ENCODE peak calls at places on chromosomes 5 and 9, in seven cellular contexts. One of them, this sample, is unnamed.

GRCh38 chr5:143775258-143775657 is 36.7 kb upstream of the HMHB1 start:
- DNase-seq in H9: no peak
- DNase-seq in mesenchymal stem cell: peak
- DNase-seq in neuronal stem cell: no peak
- DNase-seq in H1: no peak
- DNase-seq in trophoblast cell: no peak
- DNase-seq in IMR-90: peak
- DNase-seq in this sample: no peak

GRCh38 chr5:178340187-178340586 is 107.6 kb upstream of the PHYKPL start:
- DNase-seq in neuronal stem cell: no peak
- DNase-seq in H9: no peak
- DNase-seq in H1: no peak
- DNase-seq in trophoblast cell: no peak
- DNase-seq in IMR-90: no peak
- DNase-seq in mesenchymal stem cell: no peak
- DNase-seq in this sample: no peak

GRCh38 chr5:150301170-150301505 is 1.6 kb downstream of the ARSI start:
- DNase-seq in IMR-90: peak
- DNase-seq in H1: no peak
- DNase-seq in H9: no peak
- DNase-seq in neuronal stem cell: no peak
- DNase-seq in mesenchymal stem cell: peak
- DNase-seq in trophoblast cell: no peak
- DNase-seq in this sample: no peak

GRCh38 chr9:129282308-129283211 is 104.5 kb upstream of the IER5L start:
- DNase-seq in IMR-90: no peak
- DNase-seq in neuronal stem cell: no peak
- DNase-seq in mesenchymal stem cell: no peak
- DNase-seq in trophoblast cell: no peak
- DNase-seq in H9: peak
- DNase-seq in H1: no peak
- DNase-seq in this sample: no peak

GRCh38 chr5:123785160-123786001 is 273.4 kb downstream of the CSNK1G3 start:
- DNase-seq in trophoblast cell: no peak
- DNase-seq in mesenchymal stem cell: peak
- DNase-seq in H1: no peak
- DNase-seq in IMR-90: peak
- DNase-seq in neuronal stem cell: no peak
- DNase-seq in H9: no peak
- DNase-seq in this sample: no peak

GRCh38 chr5:5240234-5240633 is 100.1 kb downstream of the ADAMTS16 start:
- DNase-seq in H9: no peak
- DNase-seq in H1: no peak
- DNase-seq in mesenchymal stem cell: no peak
- DNase-seq in neuronal stem cell: no peak
- DNase-seq in trophoblast cell: no peak
- DNase-seq in IMR-90: no peak
- DNase-seq in this sample: no peak

GRCh38 chr5:120466337-120467006 is 2.4 kb downstream of the PRR16 start:
- DNase-seq in trophoblast cell: no peak
- DNase-seq in mesenchymal stem cell: peak
- DNase-seq in H9: no peak
- DNase-seq in IMR-90: peak
- DNase-seq in H1: no peak
- DNase-seq in neuronal stem cell: no peak
- DNase-seq in this sample: no peak

GRCh38 chr9:131226226-131226625 is 50.1 kb downstream of the FAM78A start:
- DNase-seq in trophoblast cell: no peak
- DNase-seq in mesenchymal stem cell: no peak
- DNase-seq in neuronal stem cell: no peak
- DNase-seq in H9: no peak
- DNase-seq in H1: no peak
- DNase-seq in IMR-90: no peak
- DNase-seq in this sample: no peak

GRCh38 chr9:20683351-20684034 is 566 bp upstream of the FOCAD start:
- DNase-seq in neuronal stem cell: no peak
- DNase-seq in IMR-90: peak
- DNase-seq in H9: no peak
- DNase-seq in trophoblast cell: peak
- DNase-seq in mesenchymal stem cell: peak
- DNase-seq in H1: no peak
- DNase-seq in this sample: peak

GRCh38 chr5:177473461-177473991 is at the start of gene DBN1:
- DNase-seq in H9: peak
- DNase-seq in mesenchymal stem cell: peak
- DNase-seq in IMR-90: no peak
- DNase-seq in trophoblast cell: no peak
- DNase-seq in neuronal stem cell: no peak
- DNase-seq in H1: no peak
- DNase-seq in this sample: peak

GRCh38 chr9:2621678-2622360 is at the start of gene VLDLR:
- DNase-seq in neuronal stem cell: peak
- DNase-seq in H1: no peak
- DNase-seq in mesenchymal stem cell: peak
- DNase-seq in H9: peak
- DNase-seq in trophoblast cell: peak
- DNase-seq in IMR-90: peak
- DNase-seq in this sample: peak

DNA sequence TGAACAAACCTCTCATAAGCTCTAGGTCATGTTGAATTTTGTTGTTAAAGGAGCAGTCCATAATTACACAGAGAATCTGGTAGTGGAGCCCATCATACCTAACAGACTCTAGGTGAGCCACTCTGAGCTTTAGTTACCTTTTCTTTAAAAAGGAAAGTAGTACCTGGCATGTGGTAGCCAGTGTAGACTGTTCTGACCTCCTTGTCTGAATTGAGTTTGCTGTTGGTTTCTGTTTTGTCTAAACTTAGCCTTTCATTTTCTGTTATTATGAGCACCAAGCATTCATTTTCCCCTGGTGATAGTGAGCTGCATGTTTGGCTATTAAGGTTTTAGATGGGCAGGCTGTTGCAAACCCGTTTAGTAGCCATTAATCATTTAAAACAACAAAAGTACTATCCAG is 112.2 kb downstream of the MAST4 start:
- DNase-seq in H9: no peak
- DNase-seq in H1: no peak
- DNase-seq in neuronal stem cell: no peak
- DNase-seq in trophoblast cell: no peak
- DNase-seq in IMR-90: no peak
- DNase-seq in mesenchymal stem cell: no peak
- DNase-seq in this sample: no peak
- H4K8ac ChIP-seq in H9: no peak
- H4K8ac ChIP-seq in H1: no peak
- H4K8ac ChIP-seq in neuronal stem cell: no peak
- H4K8ac ChIP-seq in trophoblast cell: no peak
- H4K8ac ChIP-seq in IMR-90: no peak
- H4K8ac ChIP-seq in mesenchymal stem cell: no peak
- H4K8ac ChIP-seq in this sample: no peak

GRCh38 chr9:18710089-18710488 is 236.1 kb downstream of the ADAMTSL1 start:
- DNase-seq in neuronal stem cell: no peak
- DNase-seq in H1: no peak
- DNase-seq in IMR-90: peak
- DNase-seq in mesenchymal stem cell: no peak
- DNase-seq in trophoblast cell: no peak
- DNase-seq in H9: no peak
- DNase-seq in this sample: peak

GRCh38 chr9:18707489-18708210 is 233.7 kb downstream of the ADAMTSL1 start:
- DNase-seq in neuronal stem cell: no peak
- DNase-seq in IMR-90: no peak
- DNase-seq in H9: no peak
- DNase-seq in trophoblast cell: no peak
- DNase-seq in H1: no peak
- DNase-seq in mesenchymal stem cell: no peak
- DNase-seq in this sample: no peak

GRCh38 chr9:18707078-18707477 is 233.1 kb downstream of the ADAMTSL1 start:
- DNase-seq in H9: no peak
- DNase-seq in mesenchymal stem cell: no peak
- DNase-seq in trophoblast cell: no peak
- DNase-seq in H1: no peak
- DNase-seq in neuronal stem cell: no peak
- DNase-seq in IMR-90: peak
- DNase-seq in this sample: no peak

GRCh38 chr9:18706648-18707047 is 232.7 kb downstream of the ADAMTSL1 start:
- DNase-seq in neuronal stem cell: no peak
- DNase-seq in mesenchymal stem cell: no peak
- DNase-seq in trophoblast cell: no peak
- DNase-seq in H9: peak
- DNase-seq in IMR-90: no peak
- DNase-seq in H1: no peak
- DNase-seq in this sample: no peak

DNA sequence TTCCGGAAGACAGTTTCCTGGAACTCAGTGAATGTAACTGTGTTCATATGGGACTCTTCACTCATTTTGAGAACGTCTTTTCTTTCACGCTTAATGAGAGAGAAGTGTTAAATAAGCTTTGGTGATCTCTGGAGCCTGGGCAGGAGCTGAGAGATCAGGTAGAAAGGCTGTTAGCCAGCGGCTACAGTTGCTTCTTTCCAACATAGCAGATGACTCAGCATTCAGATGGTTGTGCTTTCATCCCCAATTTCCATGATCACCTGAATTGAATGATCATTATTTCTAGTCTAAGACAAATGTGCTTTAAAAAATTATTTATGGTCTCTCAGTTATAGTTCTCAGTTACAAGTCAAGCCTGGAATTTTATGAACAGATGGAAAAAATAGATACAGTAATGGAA is 234.5 kb downstream of the ADAMTSL1 start:
- DNase-seq in H9: no peak
- DNase-seq in H1: no peak
- DNase-seq in trophoblast cell: no peak
- DNase-seq in IMR-90: no peak
- DNase-seq in mesenchymal stem cell: no peak
- DNase-seq in neuronal stem cell: no peak
- DNase-seq in this sample: peak
- H4K8ac ChIP-seq in H9: no peak
- H4K8ac ChIP-seq in H1: no peak
- H4K8ac ChIP-seq in trophoblast cell: no peak
- H4K8ac ChIP-seq in IMR-90: no peak
- H4K8ac ChIP-seq in mesenchymal stem cell: no peak
- H4K8ac ChIP-seq in neuronal stem cell: no peak
- H4K8ac ChIP-seq in this sample: no peak

GRCh38 chr5:67538855-67539506 is 342.4 kb upstream of the CD180 start:
- DNase-seq in H9: no peak
- DNase-seq in neuronal stem cell: no peak
- DNase-seq in H1: no peak
- DNase-seq in IMR-90: no peak
- DNase-seq in trophoblast cell: no peak
- DNase-seq in mesenchymal stem cell: no peak
- DNase-seq in this sample: no peak

GRCh38 chr5:67541869-67542268 is 345.3 kb upstream of the CD180 start:
- DNase-seq in trophoblast cell: no peak
- DNase-seq in H9: no peak
- DNase-seq in neuronal stem cell: no peak
- DNase-seq in H1: no peak
- DNase-seq in IMR-90: no peak
- DNase-seq in mesenchymal stem cell: no peak
- DNase-seq in this sample: no peak

GRCh38 chr5:67537439-67538342 is 341.1 kb upstream of the CD180 start:
- DNase-seq in trophoblast cell: no peak
- DNase-seq in mesenchymal stem cell: peak
- DNase-seq in IMR-90: no peak
- DNase-seq in H1: no peak
- DNase-seq in H9: no peak
- DNase-seq in neuronal stem cell: no peak
- DNase-seq in this sample: no peak

GRCh38 chr5:67538343-67538670 is 341.7 kb upstream of the CD180 start:
- DNase-seq in H9: no peak
- DNase-seq in neuronal stem cell: no peak
- DNase-seq in H1: no peak
- DNase-seq in trophoblast cell: no peak
- DNase-seq in mesenchymal stem cell: no peak
- DNase-seq in IMR-90: no peak
- DNase-seq in this sample: no peak

DNA sequence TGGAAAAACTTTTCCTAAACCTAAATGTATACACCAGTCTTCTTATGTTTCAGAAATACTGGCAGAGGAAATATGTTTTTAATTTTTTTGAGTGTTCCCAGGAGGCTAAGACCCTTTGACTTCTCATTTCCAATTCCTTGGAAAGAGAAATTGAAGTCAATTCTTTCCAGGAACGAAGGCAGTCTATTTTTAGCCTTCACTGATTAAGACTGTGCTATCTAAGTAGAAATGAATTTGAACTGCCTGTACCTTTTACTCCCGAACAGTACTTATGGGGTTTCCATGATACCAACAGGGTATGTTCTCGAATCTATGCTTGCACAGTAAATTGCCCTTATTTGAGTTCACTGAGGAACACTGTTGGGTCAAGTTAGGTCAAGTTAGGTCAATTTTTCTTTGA is 340.3 kb upstream of the CD180 start:
- DNase-seq in H1: no peak
- DNase-seq in neuronal stem cell: no peak
- DNase-seq in H9: no peak
- DNase-seq in trophoblast cell: no peak
- DNase-seq in mesenchymal stem cell: peak
- DNase-seq in IMR-90: no peak
- DNase-seq in this sample: no peak
- H4K8ac ChIP-seq in H1: no peak
- H4K8ac ChIP-seq in neuronal stem cell: no peak
- H4K8ac ChIP-seq in H9: no peak
- H4K8ac ChIP-seq in trophoblast cell: no peak
- H4K8ac ChIP-seq in mesenchymal stem cell: no peak
- H4K8ac ChIP-seq in IMR-90: no peak
- H4K8ac ChIP-seq in this sample: no peak

GRCh38 chr9:134549336-134549735 is 92.3 kb upstream of the COL5A1 start:
- DNase-seq in neuronal stem cell: no peak
- DNase-seq in H1: no peak
- DNase-seq in trophoblast cell: no peak
- DNase-seq in IMR-90: no peak
- DNase-seq in H9: no peak
- DNase-seq in mesenchymal stem cell: no peak
- DNase-seq in this sample: no peak

GRCh38 chr9:134550584-134550983 is 91.0 kb upstream of the COL5A1 start:
- DNase-seq in H9: no peak
- DNase-seq in IMR-90: no peak
- DNase-seq in H1: no peak
- DNase-seq in neuronal stem cell: no peak
- DNase-seq in trophoblast cell: no peak
- DNase-seq in mesenchymal stem cell: no peak
- DNase-seq in this sample: peak

GRCh38 chr9:134551657-134552348 is 89.8 kb upstream of the COL5A1 start:
- DNase-seq in IMR-90: peak
- DNase-seq in H1: no peak
- DNase-seq in neuronal stem cell: no peak
- DNase-seq in trophoblast cell: no peak
- DNase-seq in H9: no peak
- DNase-seq in mesenchymal stem cell: peak
- DNase-seq in this sample: no peak

GRCh38 chr9:134552349-134552990 is 89.1 kb upstream of the COL5A1 start:
- DNase-seq in H1: no peak
- DNase-seq in trophoblast cell: no peak
- DNase-seq in mesenchymal stem cell: no peak
- DNase-seq in H9: no peak
- DNase-seq in neuronal stem cell: no peak
- DNase-seq in IMR-90: no peak
- DNase-seq in this sample: no peak

DNA sequence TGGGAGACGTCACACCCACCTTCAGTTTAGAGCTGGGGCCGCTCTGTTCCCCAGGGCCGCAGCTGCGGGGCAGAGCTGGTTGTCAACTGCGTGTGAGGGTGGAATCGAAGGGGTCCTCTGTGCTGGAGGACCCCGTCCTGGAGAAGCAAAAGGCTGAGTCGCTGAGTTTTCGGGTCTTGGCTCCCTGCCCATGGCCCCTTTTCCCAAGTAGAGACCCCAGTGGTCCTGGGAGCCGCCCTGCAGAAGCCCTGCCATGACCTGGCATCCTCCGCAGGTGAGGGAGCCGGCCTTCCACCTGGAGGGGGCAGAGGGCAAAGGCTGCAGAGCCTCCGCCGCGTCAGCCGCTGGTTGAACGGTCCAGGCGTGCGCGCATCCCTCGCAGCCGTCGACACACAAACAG is 90.4 kb upstream of the COL5A1 start:
- DNase-seq in IMR-90: no peak
- DNase-seq in trophoblast cell: no peak
- DNase-seq in mesenchymal stem cell: no peak
- DNase-seq in neuronal stem cell: no peak
- DNase-seq in H9: no peak
- DNase-seq in H1: no peak
- DNase-seq in this sample: no peak
- H4K8ac ChIP-seq in IMR-90: no peak
- H4K8ac ChIP-seq in trophoblast cell: peak
- H4K8ac ChIP-seq in mesenchymal stem cell: peak
- H4K8ac ChIP-seq in neuronal stem cell: no peak
- H4K8ac ChIP-seq in H9: no peak
- H4K8ac ChIP-seq in H1: peak
- H4K8ac ChIP-seq in this sample: no peak